ENCODE peak calls at places on chromosomes 13 and 19, in ten cellular contexts. K, E, L, G, D, J, N, W, P and Q are unnamed samples.

GRCh38 chr19:18017275-18018083 is 9.5 kb downstream of the ARRDC2 start:
- DNase-seq in E (peak; percentile 11), N (no peak), L (no peak), G (no peak), D (no peak), P (no peak), W (no peak), J (no peak), K (no peak), Q (no peak)

GRCh38 chr19:7552781-7553180 is 17.3 kb downstream of the PNPLA6 start:
- DNase-seq in D (no peak), E (no peak), P (no peak), J (no peak), G (no peak), L (no peak), N (no peak), K (no peak), W (no peak), Q (no peak)

GRCh38 chr19:18089726-18090125 is 3.0 kb upstream of the IL12RB1 start:
- DNase-seq in J (no peak), N (peak; percentile 81), E (no peak), L (no peak), D (no peak), G (no peak), W (no peak), P (no peak), K (no peak), Q (peak; percentile 28)

GRCh38 chr19:2519482-2519881 is 43.6 kb downstream of the GADD45B start:
- DNase-seq in N (no peak), K (no peak), G (no peak), J (no peak), L (no peak), D (no peak), E (no peak), P (no peak), W (no peak), Q (no peak)

GRCh38 chr19:41753936-41754529 is 1.3 kb upstream of the CEACAM6 start:
- DNase-seq in J (no peak), L (peak; percentile 39), E (peak; percentile 40), P (peak; percentile 63), W (peak; percentile 62), N (peak; percentile 36), D (peak; percentile 86), K (peak; percentile 30), G (no peak), Q (peak; percentile 71)

GRCh38 chr19:46413262-46414031 is at the start of gene CCDC8:
- DNase-seq in L (no peak), N (no peak), G (no peak), W (no peak), K (peak; percentile 84), J (peak; percentile 95), D (peak; percentile 62), P (no peak), E (no peak), Q (no peak)

GRCh38 chr13:113639661-113640262 is 18.2 kb downstream of the ATP4B start:
- DNase-seq in N (peak; percentile 0), W (no peak), K (no peak), D (no peak), G (no peak), P (no peak), L (no peak), J (no peak), E (no peak), Q (no peak)

GRCh38 chr13:43363156-43363918 is 340.0 kb downstream of the DNAJC15 start:
- DNase-seq in P (no peak), K (no peak), W (no peak), L (no peak), E (no peak), N (no peak), D (no peak), G (no peak), J (peak; percentile 77), Q (no peak)

GRCh38 chr13:32624441-32624840 is 38.2 kb downstream of the PDS5B start:
- DNase-seq in E (no peak), P (no peak), K (no peak), L (no peak), W (no peak), D (no peak), G (no peak), N (no peak), J (peak; percentile 36), Q (no peak)

GRCh38 chr13:43303040-43303729 is 279.8 kb downstream of the DNAJC15 start:
- DNase-seq in L (no peak), D (peak; percentile 22), N (peak; percentile 44), K (peak; percentile 55), G (no peak), P (no peak), E (peak; percentile 5), J (peak; percentile 42), W (no peak), Q (peak; percentile 10)

GRCh38 chr19:511101-511841 is 4.0 kb downstream of the TPGS1 start:
- DNase-seq in K (no peak), E (no peak), P (peak; percentile 61), D (peak; percentile 88), N (no peak), W (peak; percentile 90), L (peak; percentile 96), J (peak; percentile 68), G (peak; percentile 96), Q (peak; percentile 82)

GRCh38 chr13:25933520-25933919 is 118.3 kb downstream of the SHISA2 start:
- DNase-seq in E (no peak), L (no peak), K (no peak), W (no peak), J (no peak), N (no peak), P (no peak), G (no peak), D (no peak), Q (no peak)

GRCh38 chr13:67150608-67151007 is 79.5 kb downstream of the PCDH9 start:
- DNase-seq in E (no peak), L (no peak), N (no peak), D (no peak), K (no peak), W (no peak), J (no peak), G (no peak), P (no peak), Q (no peak)

GRCh38 chr13:98293570-98294142 is 116.6 kb upstream of the RNF113B start:
- DNase-seq in D (no peak), P (no peak), W (no peak), K (no peak), N (no peak), L (no peak), E (no peak), J (no peak), G (no peak), Q (no peak)

GRCh38 chr19:58098682-58098998 is 609 bp upstream of the ZSCAN18 start:
- DNase-seq in D (no peak), J (no peak), P (no peak), L (no peak), E (no peak), G (no peak), N (no peak), W (no peak), K (no peak), Q (no peak)

GRCh38 chr13:81318231-81319019 is 977.5 kb upstream of the SPRY2 start:
- DNase-seq in N (no peak), W (no peak), D (no peak), G (no peak), P (no peak), E (no peak), L (no peak), K (no peak), J (no peak), Q (no peak)

GRCh38 chr13:73056054-73056962 is 2.5 kb upstream of the KLF5 start:
- DNase-seq in P (no peak), N (no peak), E (no peak), J (peak; percentile 97), L (no peak), K (no peak), W (no peak), D (no peak), G (no peak), Q (no peak)

GRCh38 chr19:16141043-16141442 is 2.4 kb upstream of the HSH2D start:
- DNase-seq in N (no peak), D (no peak), E (no peak), G (no peak), J (no peak), K (no peak), L (peak; percentile 6), P (no peak), W (no peak), Q (no peak)